ENCODE peak calls at places on chromosomes 5 and 9, in eight cellular contexts. A is HEK293T, V is NCI-H1105, Y is progenitor cell of endocrine pancreas, O is amniotic stem cell, K is epithelial cell of esophagus, Z is NCI-H1092, T is Right ventricle myocardium inferior. C is an unnamed sample.

GRCh38 chr5:97406950-97407676 is 224.1 kb upstream of the RIOK2 start:
- DNase-seq in K (no peak), V (no peak), T (no peak), Z (no peak), A (no peak), Y (no peak), O (no peak), C (no peak)

GRCh38 chr5:162209005-162209605 is 141.5 kb downstream of the GABRG2 start:
- DNase-seq in K (peak), O (no peak), T (no peak), Z (no peak), Y (peak), A (peak), V (no peak), C (no peak)

GRCh38 chr9:110065527-110065926 is 142.4 kb downstream of the C9orf152 start:
- DNase-seq in T (no peak), V (no peak), A (no peak), O (no peak), Y (no peak), K (peak), Z (no peak), C (no peak)

GRCh38 chr5:66829826-66830225 is 233.6 kb downstream of the MAST4 start:
- DNase-seq in T (no peak), V (no peak), Y (no peak), O (no peak), Z (no peak), K (peak), A (no peak), C (no peak)

GRCh38 chr5:18000744-18001143 is 366.5 kb downstream of the TAF11L14 start:
- DNase-seq in V (no peak), Z (no peak), T (no peak), K (no peak), A (no peak), O (no peak), Y (no peak), C (no peak)

GRCh38 chr5:13553896-13554295 is 390.6 kb downstream of the DNAH5 start:
- DNase-seq in O (no peak), V (no peak), Z (no peak), T (no peak), K (peak), A (peak), Y (peak), C (no peak)

GRCh38 chr9:32782476-32783167 is 718 bp upstream of the TMEM215 start:
- DNase-seq in A (no peak), K (no peak), O (no peak), Y (no peak), V (no peak), T (peak), Z (no peak), C (no peak)

GRCh38 chr5:126267435-126267834 is 155.8 kb upstream of the GRAMD2B start:
- DNase-seq in Y (no peak), Z (no peak), O (no peak), T (no peak), V (no peak), A (no peak), K (peak), C (no peak)

GRCh38 chr9:79000218-79001002 is 571.4 kb upstream of the TLE4 start:
- DNase-seq in O (no peak), T (no peak), V (no peak), Y (no peak), A (no peak), Z (no peak), K (no peak), C (no peak)

GRCh38 chr9:21684831-21685362 is 117.5 kb upstream of the MTAP start:
- DNase-seq in V (no peak), Z (no peak), K (peak), O (no peak), A (no peak), Y (no peak), T (no peak), C (no peak)

GRCh38 chr5:171612749-171613148 is 172.9 kb upstream of the SMIM23 start:
- DNase-seq in T (no peak), V (no peak), Y (no peak), A (no peak), Z (no peak), K (no peak), O (no peak), C (no peak)

GRCh38 chr9:81622471-81623245 is 66.7 kb downstream of the TLE1 start:
- DNase-seq in O (no peak), V (no peak), A (no peak), K (no peak), Z (peak), Y (no peak), T (no peak), C (no peak)

GRCh38 chr5:117681855-117682254 is 1107.2 kb upstream of the SEMA6A start:
- DNase-seq in Z (no peak), T (no peak), A (no peak), O (no peak), K (no peak), V (no peak), Y (no peak), C (no peak)

GRCh38 chr5:145465487-145466263 is 369.5 kb downstream of the PRELID2 start:
- DNase-seq in T (no peak), K (no peak), Y (no peak), Z (no peak), A (no peak), V (no peak), O (no peak), C (no peak)

GRCh38 chr5:15026506-15026905 is 154.9 kb upstream of the ANKH start:
- DNase-seq in K (no peak), Y (no peak), Z (no peak), O (no peak), V (no peak), A (no peak), T (no peak), C (no peak)

C was measured in brain pericyte.